ENCODE peak calls at places on chromosomes 4 and X, in nine cellular contexts. One of them, this sample, is unnamed. For H3K4me1, the result is how much of the 10 kb centered on the place peaks cover.

GRCh38 chr4:167903291-167903721 is 189.0 kb upstream of the ANXA10 start:
- DNase-seq in right cardiac atrium: no peak
- DNase-seq in fibroblast of lung: peak
- DNase-seq in neuronal stem cell: no peak
- DNase-seq in gastrocnemius medialis: no peak
- DNase-seq in PC-3: peak
- DNase-seq in esophagus squamous epithelium: no peak
- DNase-seq in mesenchymal stem cell: peak
- DNase-seq in lower lobe of right lung: no peak
- DNase-seq in this sample: no peak

GRCh38 chr4:89915151-89915550 is 20.5 kb downstream of the MMRN1 start:
- DNase-seq in right cardiac atrium: no peak
- DNase-seq in fibroblast of lung: peak
- DNase-seq in neuronal stem cell: no peak
- DNase-seq in gastrocnemius medialis: no peak
- DNase-seq in PC-3: no peak
- DNase-seq in esophagus squamous epithelium: no peak
- DNase-seq in mesenchymal stem cell: no peak
- DNase-seq in lower lobe of right lung: no peak
- DNase-seq in this sample: no peak

GRCh38 chrX:132740316-132741123 is 217.9 kb downstream of the HS6ST2 start:
- DNase-seq in right cardiac atrium: no peak
- DNase-seq in fibroblast of lung: peak
- DNase-seq in neuronal stem cell: peak
- DNase-seq in gastrocnemius medialis: no peak
- DNase-seq in PC-3: peak
- DNase-seq in esophagus squamous epithelium: no peak
- DNase-seq in mesenchymal stem cell: peak
- DNase-seq in lower lobe of right lung: no peak
- DNase-seq in this sample: no peak

GRCh38 chr4:180058731-180059215 is 2184.4 kb upstream of the TENM3 start:
- DNase-seq in right cardiac atrium: peak
- DNase-seq in fibroblast of lung: peak
- DNase-seq in neuronal stem cell: peak
- DNase-seq in gastrocnemius medialis: no peak
- DNase-seq in PC-3: peak
- DNase-seq in esophagus squamous epithelium: no peak
- DNase-seq in mesenchymal stem cell: peak
- DNase-seq in lower lobe of right lung: peak
- DNase-seq in this sample: no peak

GRCh38 chr4:2411786-2412510 is 6.5 kb downstream of the ZFYVE28 start:
- DNase-seq in right cardiac atrium: no peak
- DNase-seq in fibroblast of lung: no peak
- DNase-seq in neuronal stem cell: no peak
- DNase-seq in gastrocnemius medialis: no peak
- DNase-seq in PC-3: no peak
- DNase-seq in esophagus squamous epithelium: no peak
- DNase-seq in mesenchymal stem cell: no peak
- DNase-seq in lower lobe of right lung: no peak
- DNase-seq in this sample: no peak

GRCh38 chrX:22090181-22090580 is 58.1 kb downstream of the PHEX start:
- DNase-seq in right cardiac atrium: no peak
- DNase-seq in fibroblast of lung: peak
- DNase-seq in neuronal stem cell: no peak
- DNase-seq in gastrocnemius medialis: no peak
- DNase-seq in PC-3: no peak
- DNase-seq in esophagus squamous epithelium: no peak
- DNase-seq in mesenchymal stem cell: peak
- DNase-seq in lower lobe of right lung: no peak
- DNase-seq in this sample: no peak

GRCh38 chrX:110665636-110666035 is 130.0 kb downstream of the CHRDL1 start:
- DNase-seq in right cardiac atrium: peak
- DNase-seq in fibroblast of lung: peak
- DNase-seq in neuronal stem cell: no peak
- DNase-seq in gastrocnemius medialis: no peak
- DNase-seq in PC-3: peak
- DNase-seq in esophagus squamous epithelium: no peak
- DNase-seq in mesenchymal stem cell: peak
- DNase-seq in lower lobe of right lung: peak
- DNase-seq in this sample: no peak

GRCh38 chr4:15149842-15150592 is 147.7 kb downstream of the CPEB2 start:
- DNase-seq in right cardiac atrium: peak
- DNase-seq in fibroblast of lung: peak
- DNase-seq in neuronal stem cell: peak
- DNase-seq in gastrocnemius medialis: peak
- DNase-seq in PC-3: peak
- DNase-seq in esophagus squamous epithelium: no peak
- DNase-seq in mesenchymal stem cell: peak
- DNase-seq in lower lobe of right lung: peak
- DNase-seq in this sample: peak

GRCh38 chr4:139453041-139453370 is 915 bp upstream of the RAB33B start:
- DNase-seq in right cardiac atrium: no peak
- DNase-seq in fibroblast of lung: no peak
- DNase-seq in neuronal stem cell: no peak
- DNase-seq in gastrocnemius medialis: no peak
- DNase-seq in PC-3: peak
- DNase-seq in esophagus squamous epithelium: no peak
- DNase-seq in mesenchymal stem cell: no peak
- DNase-seq in lower lobe of right lung: no peak
- DNase-seq in this sample: no peak

GRCh38 chrX:146907391-146908240 is 93.1 kb upstream of the CXorf51A start:
- DNase-seq in right cardiac atrium: no peak
- DNase-seq in fibroblast of lung: no peak
- DNase-seq in neuronal stem cell: no peak
- DNase-seq in gastrocnemius medialis: no peak
- DNase-seq in PC-3: no peak
- DNase-seq in esophagus squamous epithelium: no peak
- DNase-seq in mesenchymal stem cell: peak
- DNase-seq in lower lobe of right lung: no peak
- DNase-seq in this sample: no peak

GRCh38 chr4:22736912-22737311 is 44.2 kb downstream of the GBA3 start:
- DNase-seq in right cardiac atrium: no peak
- DNase-seq in fibroblast of lung: no peak
- DNase-seq in neuronal stem cell: no peak
- DNase-seq in gastrocnemius medialis: no peak
- DNase-seq in PC-3: no peak
- DNase-seq in esophagus squamous epithelium: no peak
- DNase-seq in mesenchymal stem cell: no peak
- DNase-seq in lower lobe of right lung: no peak
- DNase-seq in this sample: no peak

GRCh38 chrX:17377795-17378194 is 2.8 kb downstream of the NHS start:
- DNase-seq in right cardiac atrium: no peak
- DNase-seq in fibroblast of lung: no peak
- DNase-seq in neuronal stem cell: no peak
- DNase-seq in gastrocnemius medialis: no peak
- DNase-seq in PC-3: no peak
- DNase-seq in esophagus squamous epithelium: no peak
- DNase-seq in mesenchymal stem cell: no peak
- DNase-seq in lower lobe of right lung: no peak
- DNase-seq in this sample: no peak

GRCh38 chr4:98658287-98659105 is at the start of gene TSPAN5:
- DNase-seq in right cardiac atrium: peak
- DNase-seq in fibroblast of lung: peak
- DNase-seq in neuronal stem cell: peak
- DNase-seq in gastrocnemius medialis: peak
- DNase-seq in PC-3: peak
- DNase-seq in esophagus squamous epithelium: no peak
- DNase-seq in mesenchymal stem cell: peak
- DNase-seq in lower lobe of right lung: peak
- DNase-seq in this sample: peak

GRCh38 chrX:40148439-40149285 is 50.9 kb upstream of the BCOR start:
- DNase-seq in right cardiac atrium: peak
- DNase-seq in fibroblast of lung: no peak
- DNase-seq in neuronal stem cell: no peak
- DNase-seq in gastrocnemius medialis: no peak
- DNase-seq in PC-3: peak
- DNase-seq in esophagus squamous epithelium: no peak
- DNase-seq in mesenchymal stem cell: peak
- DNase-seq in lower lobe of right lung: no peak
- DNase-seq in this sample: no peak

GRCh38 chrX:150763303-150763797 is 70.2 kb downstream of the MTMR1 start:
- DNase-seq in right cardiac atrium: no peak
- DNase-seq in fibroblast of lung: no peak
- DNase-seq in neuronal stem cell: no peak
- DNase-seq in gastrocnemius medialis: no peak
- DNase-seq in PC-3: no peak
- DNase-seq in esophagus squamous epithelium: no peak
- DNase-seq in mesenchymal stem cell: no peak
- DNase-seq in lower lobe of right lung: no peak
- DNase-seq in this sample: peak

GRCh38 chrX:43064096-43064495 is 286.1 kb upstream of the PPP1R2C start:
- DNase-seq in right cardiac atrium: no peak
- DNase-seq in fibroblast of lung: no peak
- DNase-seq in neuronal stem cell: no peak
- DNase-seq in gastrocnemius medialis: no peak
- DNase-seq in PC-3: no peak
- DNase-seq in esophagus squamous epithelium: no peak
- DNase-seq in mesenchymal stem cell: peak
- DNase-seq in lower lobe of right lung: no peak
- DNase-seq in this sample: no peak

GRCh38 chr4:152106113-152106763 is 345.4 kb upstream of the GATB start:
- DNase-seq in right cardiac atrium: peak
- DNase-seq in fibroblast of lung: peak
- DNase-seq in neuronal stem cell: no peak
- DNase-seq in gastrocnemius medialis: peak
- DNase-seq in PC-3: peak
- DNase-seq in esophagus squamous epithelium: peak
- DNase-seq in mesenchymal stem cell: peak
- DNase-seq in lower lobe of right lung: peak
- DNase-seq in this sample: peak

DNA sequence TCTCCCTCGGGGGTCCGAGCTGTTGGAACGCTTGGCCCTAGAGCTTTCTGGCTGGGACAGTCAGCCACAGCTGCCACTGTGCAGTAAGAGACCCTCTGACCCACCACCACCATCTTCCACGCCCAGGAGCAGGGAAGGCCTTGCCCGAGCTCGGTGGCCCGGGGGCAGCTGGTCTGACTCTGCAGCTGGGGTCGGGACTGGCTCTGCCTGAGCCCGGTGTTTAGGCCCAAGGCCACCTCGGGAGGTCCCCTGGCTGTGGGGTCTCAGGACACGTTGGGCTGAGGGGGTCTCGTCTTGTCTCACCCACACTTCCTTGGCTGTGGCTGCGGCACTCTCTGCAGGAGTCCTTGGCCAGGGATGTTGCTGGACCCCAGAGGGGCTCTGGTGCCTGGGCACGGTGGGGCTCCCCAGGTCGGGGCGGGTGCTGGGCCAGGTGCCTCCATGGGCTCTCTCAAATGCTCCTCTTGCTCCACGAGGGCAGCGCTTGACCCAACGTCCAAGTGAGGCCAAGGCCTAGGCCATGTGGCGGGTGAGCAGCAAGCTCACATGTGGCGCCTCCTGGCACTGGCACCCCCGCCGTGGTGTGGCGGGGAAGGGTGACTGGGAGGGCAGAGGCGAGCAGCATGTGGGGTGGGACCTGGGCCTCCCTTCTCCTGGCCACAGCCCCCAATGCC is 22.9 kb downstream of the DOK7 start:
- DNase-seq in right cardiac atrium: no peak
- DNase-seq in fibroblast of lung: no peak
- DNase-seq in neuronal stem cell: no peak
- DNase-seq in gastrocnemius medialis: peak
- DNase-seq in PC-3: no peak
- DNase-seq in esophagus squamous epithelium: no peak
- DNase-seq in mesenchymal stem cell: no peak
- DNase-seq in lower lobe of right lung: no peak
- DNase-seq in this sample: no peak
- H3K4me1 ChIP-seq in right cardiac atrium: under half
- H3K4me1 ChIP-seq in fibroblast of lung: under half
- H3K4me1 ChIP-seq in neuronal stem cell: under half
- H3K4me1 ChIP-seq in gastrocnemius medialis: under half
- H3K4me1 ChIP-seq in PC-3: under half
- H3K4me1 ChIP-seq in esophagus squamous epithelium: under half
- H3K4me1 ChIP-seq in mesenchymal stem cell: half or more
- H3K4me1 ChIP-seq in lower lobe of right lung: under half
- H3K4me1 ChIP-seq in this sample: half or more

GRCh38 chr4:182231080-182231479 is 12.1 kb upstream of the TENM3 start:
- DNase-seq in right cardiac atrium: no peak
- DNase-seq in fibroblast of lung: no peak
- DNase-seq in neuronal stem cell: no peak
- DNase-seq in gastrocnemius medialis: no peak
- DNase-seq in PC-3: no peak
- DNase-seq in esophagus squamous epithelium: no peak
- DNase-seq in mesenchymal stem cell: no peak
- DNase-seq in lower lobe of right lung: no peak
- DNase-seq in this sample: no peak
- H3K27ac ChIP-seq in right cardiac atrium: no peak
- H3K27ac ChIP-seq in fibroblast of lung: no peak
- H3K27ac ChIP-seq in neuronal stem cell: no peak
- H3K27ac ChIP-seq in gastrocnemius medialis: no peak
- H3K27ac ChIP-seq in PC-3: no peak
- H3K27ac ChIP-seq in esophagus squamous epithelium: no peak
- H3K27ac ChIP-seq in mesenchymal stem cell: no peak
- H3K27ac ChIP-seq in lower lobe of right lung: no peak
- H3K27ac ChIP-seq in this sample: no peak

GRCh38 chr4:39621582-39621981 is 17.1 kb downstream of the SMIM14 start:
- DNase-seq in right cardiac atrium: peak
- DNase-seq in fibroblast of lung: peak
- DNase-seq in neuronal stem cell: no peak
- DNase-seq in gastrocnemius medialis: peak
- DNase-seq in PC-3: peak
- DNase-seq in esophagus squamous epithelium: no peak
- DNase-seq in mesenchymal stem cell: peak
- DNase-seq in lower lobe of right lung: peak
- DNase-seq in this sample: peak

GRCh38 chr4:39626913-39627312 is 11.8 kb downstream of the SMIM14 start:
- DNase-seq in right cardiac atrium: no peak
- DNase-seq in fibroblast of lung: no peak
- DNase-seq in neuronal stem cell: no peak
- DNase-seq in gastrocnemius medialis: no peak
- DNase-seq in PC-3: no peak
- DNase-seq in esophagus squamous epithelium: no peak
- DNase-seq in mesenchymal stem cell: no peak
- DNase-seq in lower lobe of right lung: no peak
- DNase-seq in this sample: no peak

GRCh38 chr4:39631700-39632079 is 7.0 kb downstream of the SMIM14 start:
- DNase-seq in right cardiac atrium: no peak
- DNase-seq in fibroblast of lung: no peak
- DNase-seq in neuronal stem cell: no peak
- DNase-seq in gastrocnemius medialis: no peak
- DNase-seq in PC-3: no peak
- DNase-seq in esophagus squamous epithelium: no peak
- DNase-seq in mesenchymal stem cell: no peak
- DNase-seq in lower lobe of right lung: no peak
- DNase-seq in this sample: no peak

GRCh38 chr4:39627413-39627812 is 11.3 kb downstream of the SMIM14 start:
- DNase-seq in right cardiac atrium: no peak
- DNase-seq in fibroblast of lung: no peak
- DNase-seq in neuronal stem cell: no peak
- DNase-seq in gastrocnemius medialis: no peak
- DNase-seq in PC-3: no peak
- DNase-seq in esophagus squamous epithelium: no peak
- DNase-seq in mesenchymal stem cell: no peak
- DNase-seq in lower lobe of right lung: no peak
- DNase-seq in this sample: no peak

GRCh38 chr4:39626261-39626660 is 12.4 kb downstream of the SMIM14 start:
- DNase-seq in right cardiac atrium: no peak
- DNase-seq in fibroblast of lung: no peak
- DNase-seq in neuronal stem cell: no peak
- DNase-seq in gastrocnemius medialis: no peak
- DNase-seq in PC-3: no peak
- DNase-seq in esophagus squamous epithelium: no peak
- DNase-seq in mesenchymal stem cell: no peak
- DNase-seq in lower lobe of right lung: no peak
- DNase-seq in this sample: no peak
- H3K4me1 ChIP-seq in right cardiac atrium: under half
- H3K4me1 ChIP-seq in fibroblast of lung: under half
- H3K4me1 ChIP-seq in neuronal stem cell: under half
- H3K4me1 ChIP-seq in gastrocnemius medialis: under half
- H3K4me1 ChIP-seq in PC-3: under half
- H3K4me1 ChIP-seq in esophagus squamous epithelium: under half
- H3K4me1 ChIP-seq in mesenchymal stem cell: under half
- H3K4me1 ChIP-seq in lower lobe of right lung: under half
- H3K4me1 ChIP-seq in this sample: under half

GRCh38 chr4:78219825-78220224 is 162.7 kb downstream of the FRAS1 start:
- DNase-seq in right cardiac atrium: no peak
- DNase-seq in fibroblast of lung: no peak
- DNase-seq in neuronal stem cell: no peak
- DNase-seq in gastrocnemius medialis: no peak
- DNase-seq in PC-3: no peak
- DNase-seq in esophagus squamous epithelium: no peak
- DNase-seq in mesenchymal stem cell: no peak
- DNase-seq in lower lobe of right lung: no peak
- DNase-seq in this sample: no peak
- H3K27ac ChIP-seq in right cardiac atrium: no peak
- H3K27ac ChIP-seq in fibroblast of lung: no peak
- H3K27ac ChIP-seq in neuronal stem cell: no peak
- H3K27ac ChIP-seq in gastrocnemius medialis: no peak
- H3K27ac ChIP-seq in PC-3: no peak
- H3K27ac ChIP-seq in esophagus squamous epithelium: no peak
- H3K27ac ChIP-seq in mesenchymal stem cell: no peak
- H3K27ac ChIP-seq in lower lobe of right lung: no peak
- H3K27ac ChIP-seq in this sample: no peak